ENCODE peak calls at places on chromosome X, in ten cellular contexts. One of them, this sample, is unnamed.

GRCh38 chrX:12975999-12976558 is 1.2 kb downstream of the TMSB4X start:
- DNase-seq in activated T-cell treated with anti-CD3 and anti-CD28 coated beads for 24 hours: no peak
- DNase-seq in NCI-H2029: no peak
- DNase-seq in NCI-H187 treated with DMSO at 0.1 percent for 48 hours: no peak
- DNase-seq in SW480: peak
- DNase-seq in K562: peak
- DNase-seq in activated CD4-positive, alpha-beta T cell treated with anti-CD3 and anti-CD28 coated beads, Interleukin-2, amount 10 ng/mL, durations not matched to agents 7 days and 5 days: peak
- DNase-seq in stimulated activated CD4-positive, alpha-beta T cell treated with anti-CD3 and anti-CD28 coated beads, Interleukin-2, amount 100 ng/mL, for 4 hours: no peak
- DNase-seq in cardiac fibroblast: peak
- DNase-seq in NCI-H1092 treated with DMSO at 0.1 percent for 48 hours: peak
- DNase-seq in this sample: peak

GRCh38 chrX:57367649-57368048 is 81.1 kb downstream of the FAAH2 start:
- DNase-seq in activated T-cell treated with anti-CD3 and anti-CD28 coated beads for 24 hours: no peak
- DNase-seq in NCI-H2029: peak
- DNase-seq in NCI-H187 treated with DMSO at 0.1 percent for 48 hours: no peak
- DNase-seq in SW480: no peak
- DNase-seq in K562: no peak
- DNase-seq in activated CD4-positive, alpha-beta T cell treated with anti-CD3 and anti-CD28 coated beads, Interleukin-2, amount 10 ng/mL, durations not matched to agents 7 days and 5 days: no peak
- DNase-seq in stimulated activated CD4-positive, alpha-beta T cell treated with anti-CD3 and anti-CD28 coated beads, Interleukin-2, amount 100 ng/mL, for 4 hours: no peak
- DNase-seq in cardiac fibroblast: no peak
- DNase-seq in NCI-H1092 treated with DMSO at 0.1 percent for 48 hours: no peak
- DNase-seq in this sample: no peak

GRCh38 chrX:137424679-137425078 is 141.2 kb upstream of the ZIC3 start:
- DNase-seq in activated T-cell treated with anti-CD3 and anti-CD28 coated beads for 24 hours: no peak
- DNase-seq in NCI-H2029: no peak
- DNase-seq in NCI-H187 treated with DMSO at 0.1 percent for 48 hours: no peak
- DNase-seq in SW480: no peak
- DNase-seq in K562: no peak
- DNase-seq in activated CD4-positive, alpha-beta T cell treated with anti-CD3 and anti-CD28 coated beads, Interleukin-2, amount 10 ng/mL, durations not matched to agents 7 days and 5 days: no peak
- DNase-seq in stimulated activated CD4-positive, alpha-beta T cell treated with anti-CD3 and anti-CD28 coated beads, Interleukin-2, amount 100 ng/mL, for 4 hours: no peak
- DNase-seq in cardiac fibroblast: no peak
- DNase-seq in NCI-H1092 treated with DMSO at 0.1 percent for 48 hours: no peak
- DNase-seq in this sample: no peak

GRCh38 chrX:57821703-57822375 is 88.4 kb downstream of the ZXDA start:
- DNase-seq in activated T-cell treated with anti-CD3 and anti-CD28 coated beads for 24 hours: peak
- DNase-seq in NCI-H2029: peak
- DNase-seq in NCI-H187 treated with DMSO at 0.1 percent for 48 hours: no peak
- DNase-seq in SW480: peak
- DNase-seq in K562: peak
- DNase-seq in activated CD4-positive, alpha-beta T cell treated with anti-CD3 and anti-CD28 coated beads, Interleukin-2, amount 10 ng/mL, durations not matched to agents 7 days and 5 days: peak
- DNase-seq in stimulated activated CD4-positive, alpha-beta T cell treated with anti-CD3 and anti-CD28 coated beads, Interleukin-2, amount 100 ng/mL, for 4 hours: peak
- DNase-seq in cardiac fibroblast: peak
- DNase-seq in NCI-H1092 treated with DMSO at 0.1 percent for 48 hours: peak
- DNase-seq in this sample: peak

GRCh38 chrX:108811891-108812290 is 75.5 kb upstream of the IRS4 start:
- DNase-seq in activated T-cell treated with anti-CD3 and anti-CD28 coated beads for 24 hours: no peak
- DNase-seq in NCI-H2029: no peak
- DNase-seq in NCI-H187 treated with DMSO at 0.1 percent for 48 hours: no peak
- DNase-seq in SW480: no peak
- DNase-seq in K562: peak
- DNase-seq in activated CD4-positive, alpha-beta T cell treated with anti-CD3 and anti-CD28 coated beads, Interleukin-2, amount 10 ng/mL, durations not matched to agents 7 days and 5 days: no peak
- DNase-seq in stimulated activated CD4-positive, alpha-beta T cell treated with anti-CD3 and anti-CD28 coated beads, Interleukin-2, amount 100 ng/mL, for 4 hours: no peak
- DNase-seq in cardiac fibroblast: no peak
- DNase-seq in NCI-H1092 treated with DMSO at 0.1 percent for 48 hours: no peak
- DNase-seq in this sample: peak

GRCh38 chrX:71283409-71284143 is at the start of gene NONO:
- DNase-seq in activated T-cell treated with anti-CD3 and anti-CD28 coated beads for 24 hours: peak
- DNase-seq in NCI-H2029: peak
- DNase-seq in NCI-H187 treated with DMSO at 0.1 percent for 48 hours: peak
- DNase-seq in SW480: peak
- DNase-seq in K562: peak
- DNase-seq in activated CD4-positive, alpha-beta T cell treated with anti-CD3 and anti-CD28 coated beads, Interleukin-2, amount 10 ng/mL, durations not matched to agents 7 days and 5 days: peak
- DNase-seq in stimulated activated CD4-positive, alpha-beta T cell treated with anti-CD3 and anti-CD28 coated beads, Interleukin-2, amount 100 ng/mL, for 4 hours: peak
- DNase-seq in cardiac fibroblast: peak
- DNase-seq in NCI-H1092 treated with DMSO at 0.1 percent for 48 hours: peak
- DNase-seq in this sample: peak

GRCh38 chrX:123962006-123962485 is 540 bp downstream of the STAG2 start:
- DNase-seq in activated T-cell treated with anti-CD3 and anti-CD28 coated beads for 24 hours: no peak
- DNase-seq in NCI-H2029: peak
- DNase-seq in NCI-H187 treated with DMSO at 0.1 percent for 48 hours: no peak
- DNase-seq in SW480: peak
- DNase-seq in K562: peak
- DNase-seq in activated CD4-positive, alpha-beta T cell treated with anti-CD3 and anti-CD28 coated beads, Interleukin-2, amount 10 ng/mL, durations not matched to agents 7 days and 5 days: peak
- DNase-seq in stimulated activated CD4-positive, alpha-beta T cell treated with anti-CD3 and anti-CD28 coated beads, Interleukin-2, amount 100 ng/mL, for 4 hours: no peak
- DNase-seq in cardiac fibroblast: no peak
- DNase-seq in NCI-H1092 treated with DMSO at 0.1 percent for 48 hours: no peak
- DNase-seq in this sample: peak

GRCh38 chrX:124426273-124426672 is 79.9 kb downstream of the SH2D1A start:
- DNase-seq in activated T-cell treated with anti-CD3 and anti-CD28 coated beads for 24 hours: no peak
- DNase-seq in NCI-H2029: no peak
- DNase-seq in NCI-H187 treated with DMSO at 0.1 percent for 48 hours: no peak
- DNase-seq in SW480: no peak
- DNase-seq in K562: no peak
- DNase-seq in activated CD4-positive, alpha-beta T cell treated with anti-CD3 and anti-CD28 coated beads, Interleukin-2, amount 10 ng/mL, durations not matched to agents 7 days and 5 days: no peak
- DNase-seq in stimulated activated CD4-positive, alpha-beta T cell treated with anti-CD3 and anti-CD28 coated beads, Interleukin-2, amount 100 ng/mL, for 4 hours: no peak
- DNase-seq in cardiac fibroblast: no peak
- DNase-seq in NCI-H1092 treated with DMSO at 0.1 percent for 48 hours: no peak
- DNase-seq in this sample: no peak

GRCh38 chrX:1355131-1355799 is 18.7 kb downstream of the IL3RA start:
- DNase-seq in activated T-cell treated with anti-CD3 and anti-CD28 coated beads for 24 hours: no peak
- DNase-seq in NCI-H2029: no peak
- DNase-seq in NCI-H187 treated with DMSO at 0.1 percent for 48 hours: no peak
- DNase-seq in SW480: no peak
- DNase-seq in K562: no peak
- DNase-seq in activated CD4-positive, alpha-beta T cell treated with anti-CD3 and anti-CD28 coated beads, Interleukin-2, amount 10 ng/mL, durations not matched to agents 7 days and 5 days: no peak
- DNase-seq in stimulated activated CD4-positive, alpha-beta T cell treated with anti-CD3 and anti-CD28 coated beads, Interleukin-2, amount 100 ng/mL, for 4 hours: no peak
- DNase-seq in cardiac fibroblast: no peak
- DNase-seq in NCI-H1092 treated with DMSO at 0.1 percent for 48 hours: no peak
- DNase-seq in this sample: no peak

GRCh38 chrX:850471-850916 is 219.9 kb downstream of the SHOX start:
- DNase-seq in activated T-cell treated with anti-CD3 and anti-CD28 coated beads for 24 hours: no peak
- DNase-seq in NCI-H2029: no peak
- DNase-seq in NCI-H187 treated with DMSO at 0.1 percent for 48 hours: no peak
- DNase-seq in SW480: peak
- DNase-seq in K562: no peak
- DNase-seq in activated CD4-positive, alpha-beta T cell treated with anti-CD3 and anti-CD28 coated beads, Interleukin-2, amount 10 ng/mL, durations not matched to agents 7 days and 5 days: no peak
- DNase-seq in stimulated activated CD4-positive, alpha-beta T cell treated with anti-CD3 and anti-CD28 coated beads, Interleukin-2, amount 100 ng/mL, for 4 hours: no peak
- DNase-seq in cardiac fibroblast: no peak
- DNase-seq in NCI-H1092 treated with DMSO at 0.1 percent for 48 hours: no peak
- DNase-seq in this sample: no peak

GRCh38 chrX:16033336-16033735 is 90.0 kb upstream of the GRPR start:
- DNase-seq in activated T-cell treated with anti-CD3 and anti-CD28 coated beads for 24 hours: no peak
- DNase-seq in NCI-H2029: no peak
- DNase-seq in NCI-H187 treated with DMSO at 0.1 percent for 48 hours: no peak
- DNase-seq in SW480: no peak
- DNase-seq in K562: no peak
- DNase-seq in activated CD4-positive, alpha-beta T cell treated with anti-CD3 and anti-CD28 coated beads, Interleukin-2, amount 10 ng/mL, durations not matched to agents 7 days and 5 days: no peak
- DNase-seq in stimulated activated CD4-positive, alpha-beta T cell treated with anti-CD3 and anti-CD28 coated beads, Interleukin-2, amount 100 ng/mL, for 4 hours: no peak
- DNase-seq in cardiac fibroblast: peak
- DNase-seq in NCI-H1092 treated with DMSO at 0.1 percent for 48 hours: no peak
- DNase-seq in this sample: no peak

GRCh38 chrX:9899640-9900075 is 67.5 kb upstream of the CLDN34 start:
- DNase-seq in activated T-cell treated with anti-CD3 and anti-CD28 coated beads for 24 hours: no peak
- DNase-seq in NCI-H2029: no peak
- DNase-seq in NCI-H187 treated with DMSO at 0.1 percent for 48 hours: no peak
- DNase-seq in SW480: no peak
- DNase-seq in K562: no peak
- DNase-seq in activated CD4-positive, alpha-beta T cell treated with anti-CD3 and anti-CD28 coated beads, Interleukin-2, amount 10 ng/mL, durations not matched to agents 7 days and 5 days: no peak
- DNase-seq in stimulated activated CD4-positive, alpha-beta T cell treated with anti-CD3 and anti-CD28 coated beads, Interleukin-2, amount 100 ng/mL, for 4 hours: no peak
- DNase-seq in cardiac fibroblast: peak
- DNase-seq in NCI-H1092 treated with DMSO at 0.1 percent for 48 hours: no peak
- DNase-seq in this sample: no peak

GRCh38 chrX:41045960-41046567 is 39.2 kb upstream of the USP9X start:
- DNase-seq in activated T-cell treated with anti-CD3 and anti-CD28 coated beads for 24 hours: no peak
- DNase-seq in NCI-H2029: no peak
- DNase-seq in NCI-H187 treated with DMSO at 0.1 percent for 48 hours: no peak
- DNase-seq in SW480: no peak
- DNase-seq in K562: no peak
- DNase-seq in activated CD4-positive, alpha-beta T cell treated with anti-CD3 and anti-CD28 coated beads, Interleukin-2, amount 10 ng/mL, durations not matched to agents 7 days and 5 days: no peak
- DNase-seq in stimulated activated CD4-positive, alpha-beta T cell treated with anti-CD3 and anti-CD28 coated beads, Interleukin-2, amount 100 ng/mL, for 4 hours: no peak
- DNase-seq in cardiac fibroblast: peak
- DNase-seq in NCI-H1092 treated with DMSO at 0.1 percent for 48 hours: no peak
- DNase-seq in this sample: no peak

GRCh38 chrX:125757794-125758564 is 408.1 kb downstream of the DCAF12L2 start:
- DNase-seq in activated T-cell treated with anti-CD3 and anti-CD28 coated beads for 24 hours: no peak
- DNase-seq in NCI-H2029: no peak
- DNase-seq in NCI-H187 treated with DMSO at 0.1 percent for 48 hours: no peak
- DNase-seq in SW480: no peak
- DNase-seq in K562: peak
- DNase-seq in activated CD4-positive, alpha-beta T cell treated with anti-CD3 and anti-CD28 coated beads, Interleukin-2, amount 10 ng/mL, durations not matched to agents 7 days and 5 days: no peak
- DNase-seq in stimulated activated CD4-positive, alpha-beta T cell treated with anti-CD3 and anti-CD28 coated beads, Interleukin-2, amount 100 ng/mL, for 4 hours: no peak
- DNase-seq in cardiac fibroblast: no peak
- DNase-seq in NCI-H1092 treated with DMSO at 0.1 percent for 48 hours: no peak
- DNase-seq in this sample: no peak

GRCh38 chrX:63657821-63658220 is 127.2 kb downstream of the ARHGEF9 start:
- DNase-seq in activated T-cell treated with anti-CD3 and anti-CD28 coated beads for 24 hours: no peak
- DNase-seq in NCI-H2029: no peak
- DNase-seq in NCI-H187 treated with DMSO at 0.1 percent for 48 hours: no peak
- DNase-seq in SW480: no peak
- DNase-seq in K562: no peak
- DNase-seq in activated CD4-positive, alpha-beta T cell treated with anti-CD3 and anti-CD28 coated beads, Interleukin-2, amount 10 ng/mL, durations not matched to agents 7 days and 5 days: no peak
- DNase-seq in stimulated activated CD4-positive, alpha-beta T cell treated with anti-CD3 and anti-CD28 coated beads, Interleukin-2, amount 100 ng/mL, for 4 hours: no peak
- DNase-seq in cardiac fibroblast: peak
- DNase-seq in NCI-H1092 treated with DMSO at 0.1 percent for 48 hours: no peak
- DNase-seq in this sample: peak

GRCh38 chrX:98407526-98408049 is 1523.9 kb downstream of the RPA4 start:
- DNase-seq in activated T-cell treated with anti-CD3 and anti-CD28 coated beads for 24 hours: no peak
- DNase-seq in NCI-H2029: no peak
- DNase-seq in NCI-H187 treated with DMSO at 0.1 percent for 48 hours: no peak
- DNase-seq in SW480: no peak
- DNase-seq in K562: no peak
- DNase-seq in activated CD4-positive, alpha-beta T cell treated with anti-CD3 and anti-CD28 coated beads, Interleukin-2, amount 10 ng/mL, durations not matched to agents 7 days and 5 days: no peak
- DNase-seq in stimulated activated CD4-positive, alpha-beta T cell treated with anti-CD3 and anti-CD28 coated beads, Interleukin-2, amount 100 ng/mL, for 4 hours: no peak
- DNase-seq in cardiac fibroblast: no peak
- DNase-seq in NCI-H1092 treated with DMSO at 0.1 percent for 48 hours: no peak
- DNase-seq in this sample: no peak

GRCh38 chrX:71998836-71999509 is 88.3 kb downstream of the NHSL2 start:
- DNase-seq in activated T-cell treated with anti-CD3 and anti-CD28 coated beads for 24 hours: no peak
- DNase-seq in NCI-H2029: no peak
- DNase-seq in NCI-H187 treated with DMSO at 0.1 percent for 48 hours: no peak
- DNase-seq in SW480: peak
- DNase-seq in K562: peak
- DNase-seq in activated CD4-positive, alpha-beta T cell treated with anti-CD3 and anti-CD28 coated beads, Interleukin-2, amount 10 ng/mL, durations not matched to agents 7 days and 5 days: peak
- DNase-seq in stimulated activated CD4-positive, alpha-beta T cell treated with anti-CD3 and anti-CD28 coated beads, Interleukin-2, amount 100 ng/mL, for 4 hours: no peak
- DNase-seq in cardiac fibroblast: peak
- DNase-seq in NCI-H1092 treated with DMSO at 0.1 percent for 48 hours: peak
- DNase-seq in this sample: peak

GRCh38 chrX:10119399-10119990 is 37.3 kb upstream of the CLCN4 start:
- DNase-seq in activated T-cell treated with anti-CD3 and anti-CD28 coated beads for 24 hours: peak
- DNase-seq in NCI-H2029: peak
- DNase-seq in NCI-H187 treated with DMSO at 0.1 percent for 48 hours: peak
- DNase-seq in SW480: peak
- DNase-seq in K562: peak
- DNase-seq in activated CD4-positive, alpha-beta T cell treated with anti-CD3 and anti-CD28 coated beads, Interleukin-2, amount 10 ng/mL, durations not matched to agents 7 days and 5 days: peak
- DNase-seq in stimulated activated CD4-positive, alpha-beta T cell treated with anti-CD3 and anti-CD28 coated beads, Interleukin-2, amount 100 ng/mL, for 4 hours: peak
- DNase-seq in cardiac fibroblast: peak
- DNase-seq in NCI-H1092 treated with DMSO at 0.1 percent for 48 hours: peak
- DNase-seq in this sample: peak

GRCh38 chrX:37873220-37873619 is 25.8 kb upstream of the DYNLT3 start:
- DNase-seq in activated T-cell treated with anti-CD3 and anti-CD28 coated beads for 24 hours: no peak
- DNase-seq in NCI-H2029: no peak
- DNase-seq in NCI-H187 treated with DMSO at 0.1 percent for 48 hours: no peak
- DNase-seq in SW480: no peak
- DNase-seq in K562: no peak
- DNase-seq in activated CD4-positive, alpha-beta T cell treated with anti-CD3 and anti-CD28 coated beads, Interleukin-2, amount 10 ng/mL, durations not matched to agents 7 days and 5 days: no peak
- DNase-seq in stimulated activated CD4-positive, alpha-beta T cell treated with anti-CD3 and anti-CD28 coated beads, Interleukin-2, amount 100 ng/mL, for 4 hours: no peak
- DNase-seq in cardiac fibroblast: no peak
- DNase-seq in NCI-H1092 treated with DMSO at 0.1 percent for 48 hours: no peak
- DNase-seq in this sample: no peak

GRCh38 chrX:100662791-100663190 is 18.8 kb downstream of the SRPX2 start:
- DNase-seq in activated T-cell treated with anti-CD3 and anti-CD28 coated beads for 24 hours: no peak
- DNase-seq in NCI-H2029: no peak
- DNase-seq in NCI-H187 treated with DMSO at 0.1 percent for 48 hours: no peak
- DNase-seq in SW480: no peak
- DNase-seq in K562: no peak
- DNase-seq in activated CD4-positive, alpha-beta T cell treated with anti-CD3 and anti-CD28 coated beads, Interleukin-2, amount 10 ng/mL, durations not matched to agents 7 days and 5 days: no peak
- DNase-seq in stimulated activated CD4-positive, alpha-beta T cell treated with anti-CD3 and anti-CD28 coated beads, Interleukin-2, amount 100 ng/mL, for 4 hours: no peak
- DNase-seq in cardiac fibroblast: peak
- DNase-seq in NCI-H1092 treated with DMSO at 0.1 percent for 48 hours: no peak
- DNase-seq in this sample: no peak

GRCh38 chrX:3175659-3176438 is 134.6 kb downstream of the ARSF start:
- DNase-seq in activated T-cell treated with anti-CD3 and anti-CD28 coated beads for 24 hours: no peak
- DNase-seq in NCI-H2029: no peak
- DNase-seq in NCI-H187 treated with DMSO at 0.1 percent for 48 hours: no peak
- DNase-seq in SW480: no peak
- DNase-seq in K562: no peak
- DNase-seq in activated CD4-positive, alpha-beta T cell treated with anti-CD3 and anti-CD28 coated beads, Interleukin-2, amount 10 ng/mL, durations not matched to agents 7 days and 5 days: no peak
- DNase-seq in stimulated activated CD4-positive, alpha-beta T cell treated with anti-CD3 and anti-CD28 coated beads, Interleukin-2, amount 100 ng/mL, for 4 hours: no peak
- DNase-seq in cardiac fibroblast: peak
- DNase-seq in NCI-H1092 treated with DMSO at 0.1 percent for 48 hours: no peak
- DNase-seq in this sample: no peak

GRCh38 chrX:133786382-133786781 is 199.0 kb downstream of the GPC3 start:
- DNase-seq in activated T-cell treated with anti-CD3 and anti-CD28 coated beads for 24 hours: no peak
- DNase-seq in NCI-H2029: no peak
- DNase-seq in NCI-H187 treated with DMSO at 0.1 percent for 48 hours: no peak
- DNase-seq in SW480: no peak
- DNase-seq in K562: no peak
- DNase-seq in activated CD4-positive, alpha-beta T cell treated with anti-CD3 and anti-CD28 coated beads, Interleukin-2, amount 10 ng/mL, durations not matched to agents 7 days and 5 days: no peak
- DNase-seq in stimulated activated CD4-positive, alpha-beta T cell treated with anti-CD3 and anti-CD28 coated beads, Interleukin-2, amount 100 ng/mL, for 4 hours: no peak
- DNase-seq in cardiac fibroblast: no peak
- DNase-seq in NCI-H1092 treated with DMSO at 0.1 percent for 48 hours: no peak
- DNase-seq in this sample: no peak

GRCh38 chrX:23797371-23798128 is 14.6 kb downstream of the SAT1 start:
- DNase-seq in activated T-cell treated with anti-CD3 and anti-CD28 coated beads for 24 hours: no peak
- DNase-seq in NCI-H2029: peak
- DNase-seq in NCI-H187 treated with DMSO at 0.1 percent for 48 hours: no peak
- DNase-seq in SW480: no peak
- DNase-seq in K562: no peak
- DNase-seq in activated CD4-positive, alpha-beta T cell treated with anti-CD3 and anti-CD28 coated beads, Interleukin-2, amount 10 ng/mL, durations not matched to agents 7 days and 5 days: no peak
- DNase-seq in stimulated activated CD4-positive, alpha-beta T cell treated with anti-CD3 and anti-CD28 coated beads, Interleukin-2, amount 100 ng/mL, for 4 hours: no peak
- DNase-seq in cardiac fibroblast: peak
- DNase-seq in NCI-H1092 treated with DMSO at 0.1 percent for 48 hours: no peak
- DNase-seq in this sample: peak

GRCh38 chrX:74924449-74925209 is 623 bp downstream of the NEXMIF start:
- DNase-seq in activated T-cell treated with anti-CD3 and anti-CD28 coated beads for 24 hours: peak
- DNase-seq in NCI-H2029: peak
- DNase-seq in NCI-H187 treated with DMSO at 0.1 percent for 48 hours: no peak
- DNase-seq in SW480: no peak
- DNase-seq in K562: no peak
- DNase-seq in activated CD4-positive, alpha-beta T cell treated with anti-CD3 and anti-CD28 coated beads, Interleukin-2, amount 10 ng/mL, durations not matched to agents 7 days and 5 days: peak
- DNase-seq in stimulated activated CD4-positive, alpha-beta T cell treated with anti-CD3 and anti-CD28 coated beads, Interleukin-2, amount 100 ng/mL, for 4 hours: no peak
- DNase-seq in cardiac fibroblast: peak
- DNase-seq in NCI-H1092 treated with DMSO at 0.1 percent for 48 hours: peak
- DNase-seq in this sample: no peak

GRCh38 chrX:120672389-120672788 is 42.5 kb upstream of the C1GALT1C1 start:
- DNase-seq in activated T-cell treated with anti-CD3 and anti-CD28 coated beads for 24 hours: no peak
- DNase-seq in NCI-H2029: no peak
- DNase-seq in NCI-H187 treated with DMSO at 0.1 percent for 48 hours: no peak
- DNase-seq in SW480: no peak
- DNase-seq in K562: peak
- DNase-seq in activated CD4-positive, alpha-beta T cell treated with anti-CD3 and anti-CD28 coated beads, Interleukin-2, amount 10 ng/mL, durations not matched to agents 7 days and 5 days: no peak
- DNase-seq in stimulated activated CD4-positive, alpha-beta T cell treated with anti-CD3 and anti-CD28 coated beads, Interleukin-2, amount 100 ng/mL, for 4 hours: no peak
- DNase-seq in cardiac fibroblast: peak
- DNase-seq in NCI-H1092 treated with DMSO at 0.1 percent for 48 hours: no peak
- DNase-seq in this sample: peak

GRCh38 chrX:68428431-68428830 is 4.9 kb downstream of the OPHN1 start:
- DNase-seq in activated T-cell treated with anti-CD3 and anti-CD28 coated beads for 24 hours: no peak
- DNase-seq in NCI-H2029: no peak
- DNase-seq in NCI-H187 treated with DMSO at 0.1 percent for 48 hours: no peak
- DNase-seq in SW480: no peak
- DNase-seq in K562: no peak
- DNase-seq in activated CD4-positive, alpha-beta T cell treated with anti-CD3 and anti-CD28 coated beads, Interleukin-2, amount 10 ng/mL, durations not matched to agents 7 days and 5 days: no peak
- DNase-seq in stimulated activated CD4-positive, alpha-beta T cell treated with anti-CD3 and anti-CD28 coated beads, Interleukin-2, amount 100 ng/mL, for 4 hours: no peak
- DNase-seq in cardiac fibroblast: peak
- DNase-seq in NCI-H1092 treated with DMSO at 0.1 percent for 48 hours: no peak
- DNase-seq in this sample: no peak

GRCh38 chrX:141903400-141904155 is at the start of gene MAGEC1:
- DNase-seq in activated T-cell treated with anti-CD3 and anti-CD28 coated beads for 24 hours: no peak
- DNase-seq in NCI-H2029: no peak
- DNase-seq in NCI-H187 treated with DMSO at 0.1 percent for 48 hours: no peak
- DNase-seq in SW480: no peak
- DNase-seq in K562: peak
- DNase-seq in activated CD4-positive, alpha-beta T cell treated with anti-CD3 and anti-CD28 coated beads, Interleukin-2, amount 10 ng/mL, durations not matched to agents 7 days and 5 days: no peak
- DNase-seq in stimulated activated CD4-positive, alpha-beta T cell treated with anti-CD3 and anti-CD28 coated beads, Interleukin-2, amount 100 ng/mL, for 4 hours: no peak
- DNase-seq in cardiac fibroblast: no peak
- DNase-seq in NCI-H1092 treated with DMSO at 0.1 percent for 48 hours: peak
- DNase-seq in this sample: no peak

GRCh38 chrX:39855748-39856129 is 242.0 kb downstream of the BCOR start:
- DNase-seq in activated T-cell treated with anti-CD3 and anti-CD28 coated beads for 24 hours: peak
- DNase-seq in NCI-H2029: peak
- DNase-seq in NCI-H187 treated with DMSO at 0.1 percent for 48 hours: peak
- DNase-seq in SW480: peak
- DNase-seq in K562: peak
- DNase-seq in activated CD4-positive, alpha-beta T cell treated with anti-CD3 and anti-CD28 coated beads, Interleukin-2, amount 10 ng/mL, durations not matched to agents 7 days and 5 days: peak
- DNase-seq in stimulated activated CD4-positive, alpha-beta T cell treated with anti-CD3 and anti-CD28 coated beads, Interleukin-2, amount 100 ng/mL, for 4 hours: peak
- DNase-seq in cardiac fibroblast: peak
- DNase-seq in NCI-H1092 treated with DMSO at 0.1 percent for 48 hours: no peak
- DNase-seq in this sample: peak

This sample was measured in HT-29.